ENCODE peak calls at places on chromosomes 3 and 15, in nine cellular contexts. Z, K, U, O, H, P, N, S and Y are unnamed samples.

GRCh38 chr3:104044002-104044401 is 1322.7 kb upstream of the ALCAM start:
- DNase-seq in H (no peak), K (no peak), U (no peak), O (no peak), P (no peak), Z (no peak), N (no peak), S (no peak), Y (no peak)

GRCh38 chr3:7508821-7509220 is 647.9 kb downstream of the GRM7 start:
- DNase-seq in N (no peak), H (no peak), O (no peak), U (no peak), P (no peak), K (no peak), Z (no peak), S (no peak), Y (no peak)

GRCh38 chr3:112043621-112044201 is 9.2 kb downstream of the TMPRSS7 start:
- DNase-seq in K (peak; percentile 49), S (peak; percentile 57), Z (peak; percentile 26), N (peak; percentile 86), P (no peak), U (peak; percentile 84), O (peak; percentile 9), H (peak; percentile 4), Y (peak; percentile 37)

GRCh38 chr3:196440041-196440537 is 7.9 kb upstream of the UBXN7 start:
- DNase-seq in N (no peak), O (no peak), U (no peak), K (no peak), H (no peak), P (no peak), S (peak; percentile 84), Z (no peak), Y (no peak)

GRCh38 chr3:24490151-24490550 is 4.5 kb downstream of the THRB start:
- DNase-seq in S (peak; percentile 26), K (no peak), Z (no peak), N (no peak), U (no peak), P (no peak), H (no peak), O (no peak), Y (no peak)

GRCh38 chr3:187025254-187025655 is 94.9 kb downstream of the ST6GAL1 start:
- DNase-seq in Z (no peak), S (no peak), N (no peak), U (no peak), K (no peak), P (no peak), H (no peak), O (peak; percentile 18), Y (peak; percentile 35)

GRCh38 chr3:150699068-150699635 is 4.6 kb downstream of the ERICH6 start:
- DNase-seq in U (peak; percentile 20), K (no peak), Z (no peak), H (no peak), P (no peak), N (no peak), O (no peak), S (peak; percentile 27), Y (no peak)

GRCh38 chr15:33621156-33621555 is 310.4 kb downstream of the RYR3 start:
- DNase-seq in O (no peak), Z (no peak), N (peak; percentile 8), U (no peak), H (no peak), S (no peak), K (no peak), P (no peak), Y (no peak)

GRCh38 chr3:102205647-102206046 is 229.2 kb upstream of the ZPLD1 start:
- DNase-seq in P (no peak), U (no peak), K (no peak), N (peak; percentile 55), O (no peak), H (no peak), S (no peak), Z (no peak), Y (no peak)

GRCh38 chr3:31704651-31705179 is 172.0 kb downstream of the STT3B start:
- DNase-seq in S (peak; percentile 80), U (peak; percentile 80), K (no peak), O (no peak), H (no peak), N (peak; percentile 18), P (no peak), Z (peak; percentile 66), Y (no peak)

GRCh38 chr3:142586803-142587406 is 8.4 kb upstream of the ATR start:
- DNase-seq in K (no peak), H (no peak), Z (peak; percentile 24), U (peak; percentile 83), S (peak; percentile 83), O (no peak), N (peak; percentile 77), P (no peak), Y (no peak)